ENCODE peak calls at places on chromosomes 2 and 18, in eight cellular contexts. One of them, this sample, is unnamed.

GRCh38 chr2:45836740-45837139 is 185.3 kb downstream of the PRKCE start:
- DNase-seq in glutamatergic neuron: no peak
- DNase-seq in GM12865: peak
- DNase-seq in fibroblast of pulmonary artery: no peak
- DNase-seq in MCF 10A: no peak
- DNase-seq in retinal pigment epithelial cell: no peak
- DNase-seq in HFFc6: no peak
- DNase-seq in B cell: peak
- DNase-seq in this sample: no peak

GRCh38 chr2:176126929-176127768 is 2.4 kb upstream of the HOXD8 start:
- DNase-seq in GM12865: peak
- DNase-seq in retinal pigment epithelial cell: no peak
- DNase-seq in MCF 10A: peak
- DNase-seq in fibroblast of pulmonary artery: peak
- DNase-seq in glutamatergic neuron: peak
- DNase-seq in HFFc6: no peak
- DNase-seq in B cell: peak
- DNase-seq in this sample: peak

GRCh38 chr2:102005989-102006885 is 14.5 kb downstream of the IL1R2 start:
- DNase-seq in HFFc6: peak
- DNase-seq in MCF 10A: peak
- DNase-seq in retinal pigment epithelial cell: peak
- DNase-seq in glutamatergic neuron: peak
- DNase-seq in GM12865: peak
- DNase-seq in B cell: no peak
- DNase-seq in fibroblast of pulmonary artery: peak
- DNase-seq in this sample: peak

GRCh38 chr2:32357545-32358482 is 991 bp downstream of the BIRC6 start:
- DNase-seq in MCF 10A: peak
- DNase-seq in B cell: no peak
- DNase-seq in glutamatergic neuron: peak
- DNase-seq in HFFc6: peak
- DNase-seq in fibroblast of pulmonary artery: peak
- DNase-seq in GM12865: peak
- DNase-seq in retinal pigment epithelial cell: no peak
- DNase-seq in this sample: peak

GRCh38 chr2:33432871-33433270 is 43.6 kb upstream of the RASGRP3 start:
- DNase-seq in retinal pigment epithelial cell: no peak
- DNase-seq in glutamatergic neuron: no peak
- DNase-seq in fibroblast of pulmonary artery: no peak
- DNase-seq in B cell: no peak
- DNase-seq in HFFc6: no peak
- DNase-seq in GM12865: no peak
- DNase-seq in MCF 10A: no peak
- DNase-seq in this sample: no peak

GRCh38 chr2:207747653-207748560 is 21.8 kb downstream of the FZD5 start:
- DNase-seq in glutamatergic neuron: no peak
- DNase-seq in retinal pigment epithelial cell: no peak
- DNase-seq in MCF 10A: no peak
- DNase-seq in HFFc6: no peak
- DNase-seq in fibroblast of pulmonary artery: no peak
- DNase-seq in GM12865: no peak
- DNase-seq in B cell: no peak
- DNase-seq in this sample: no peak

GRCh38 chr2:54908591-54908990 is 141.7 kb downstream of the RTN4 start:
- DNase-seq in B cell: no peak
- DNase-seq in glutamatergic neuron: no peak
- DNase-seq in HFFc6: no peak
- DNase-seq in MCF 10A: no peak
- DNase-seq in retinal pigment epithelial cell: no peak
- DNase-seq in fibroblast of pulmonary artery: no peak
- DNase-seq in GM12865: no peak
- DNase-seq in this sample: peak

GRCh38 chr2:68031546-68032160 is 31.2 kb downstream of the C1D start:
- DNase-seq in glutamatergic neuron: no peak
- DNase-seq in GM12865: peak
- DNase-seq in HFFc6: peak
- DNase-seq in MCF 10A: peak
- DNase-seq in retinal pigment epithelial cell: peak
- DNase-seq in fibroblast of pulmonary artery: peak
- DNase-seq in B cell: peak
- DNase-seq in this sample: peak

GRCh38 chr2:11723061-11723371 is 23.4 kb upstream of the LPIN1 start:
- DNase-seq in GM12865: no peak
- DNase-seq in glutamatergic neuron: no peak
- DNase-seq in retinal pigment epithelial cell: no peak
- DNase-seq in HFFc6: no peak
- DNase-seq in B cell: no peak
- DNase-seq in MCF 10A: no peak
- DNase-seq in fibroblast of pulmonary artery: no peak
- DNase-seq in this sample: no peak

GRCh38 chr2:192245329-192245728 is 50.6 kb upstream of the TMEFF2 start:
- DNase-seq in B cell: no peak
- DNase-seq in GM12865: no peak
- DNase-seq in glutamatergic neuron: no peak
- DNase-seq in MCF 10A: no peak
- DNase-seq in HFFc6: no peak
- DNase-seq in retinal pigment epithelial cell: no peak
- DNase-seq in fibroblast of pulmonary artery: no peak
- DNase-seq in this sample: peak

GRCh38 chr2:228866781-228867180 is 404.3 kb downstream of the PID1 start:
- DNase-seq in retinal pigment epithelial cell: no peak
- DNase-seq in B cell: no peak
- DNase-seq in MCF 10A: no peak
- DNase-seq in GM12865: no peak
- DNase-seq in fibroblast of pulmonary artery: no peak
- DNase-seq in glutamatergic neuron: no peak
- DNase-seq in HFFc6: peak
- DNase-seq in this sample: peak

GRCh38 chr2:134288814-134289213 is 34.9 kb downstream of the MGAT5 start:
- DNase-seq in glutamatergic neuron: no peak
- DNase-seq in MCF 10A: no peak
- DNase-seq in B cell: no peak
- DNase-seq in HFFc6: no peak
- DNase-seq in retinal pigment epithelial cell: no peak
- DNase-seq in GM12865: no peak
- DNase-seq in fibroblast of pulmonary artery: no peak
- DNase-seq in this sample: no peak

GRCh38 chr2:230312638-230313037 is 14.4 kb upstream of the SP140L start:
- DNase-seq in MCF 10A: no peak
- DNase-seq in B cell: no peak
- DNase-seq in fibroblast of pulmonary artery: peak
- DNase-seq in GM12865: no peak
- DNase-seq in retinal pigment epithelial cell: no peak
- DNase-seq in glutamatergic neuron: no peak
- DNase-seq in HFFc6: peak
- DNase-seq in this sample: no peak

GRCh38 chr18:21851327-21851961 is 110.9 kb downstream of the MIB1 start:
- DNase-seq in retinal pigment epithelial cell: no peak
- DNase-seq in GM12865: peak
- DNase-seq in HFFc6: peak
- DNase-seq in B cell: no peak
- DNase-seq in fibroblast of pulmonary artery: peak
- DNase-seq in glutamatergic neuron: no peak
- DNase-seq in MCF 10A: peak
- DNase-seq in this sample: peak

GRCh38 chr2:84846041-84846663 is 34.7 kb downstream of the TRABD2A start:
- DNase-seq in glutamatergic neuron: no peak
- DNase-seq in MCF 10A: no peak
- DNase-seq in GM12865: peak
- DNase-seq in fibroblast of pulmonary artery: peak
- DNase-seq in retinal pigment epithelial cell: peak
- DNase-seq in HFFc6: no peak
- DNase-seq in B cell: no peak
- DNase-seq in this sample: peak

GRCh38 chr2:186612555-186613440 is 22.9 kb downstream of the ITGAV start:
- DNase-seq in HFFc6: no peak
- DNase-seq in fibroblast of pulmonary artery: no peak
- DNase-seq in retinal pigment epithelial cell: no peak
- DNase-seq in MCF 10A: no peak
- DNase-seq in glutamatergic neuron: no peak
- DNase-seq in GM12865: no peak
- DNase-seq in B cell: no peak
- DNase-seq in this sample: no peak

GRCh38 chr18:43590182-43590903 is 313.1 kb upstream of the SYT4 start:
- DNase-seq in GM12865: no peak
- DNase-seq in glutamatergic neuron: peak
- DNase-seq in retinal pigment epithelial cell: no peak
- DNase-seq in HFFc6: no peak
- DNase-seq in MCF 10A: peak
- DNase-seq in B cell: no peak
- DNase-seq in fibroblast of pulmonary artery: no peak
- DNase-seq in this sample: no peak

GRCh38 chr2:30243231-30243630 is 11.9 kb downstream of the LBH start:
- DNase-seq in glutamatergic neuron: no peak
- DNase-seq in fibroblast of pulmonary artery: no peak
- DNase-seq in B cell: no peak
- DNase-seq in retinal pigment epithelial cell: no peak
- DNase-seq in HFFc6: no peak
- DNase-seq in GM12865: no peak
- DNase-seq in MCF 10A: no peak
- DNase-seq in this sample: no peak

DNA sequence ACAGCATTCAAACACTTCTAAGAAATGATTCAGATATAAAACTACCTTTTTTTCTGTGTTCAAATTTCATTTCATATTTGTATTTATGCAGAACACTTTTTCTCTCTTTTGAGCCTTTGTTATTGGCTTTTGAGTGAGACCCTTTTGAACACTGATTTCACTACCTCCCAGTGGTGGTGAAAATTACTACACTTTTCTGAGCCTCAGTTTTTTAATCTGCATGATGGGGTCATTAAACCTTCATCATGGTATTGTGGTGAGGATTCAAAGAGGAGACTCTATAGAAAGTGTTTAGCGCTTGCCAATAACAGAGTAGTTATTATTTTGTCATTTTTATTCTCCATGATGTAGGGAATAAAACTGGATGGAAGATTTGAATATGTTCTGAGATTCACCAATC is 169.8 kb downstream of the THSD7B start:
- DNase-seq in fibroblast of pulmonary artery: no peak
- DNase-seq in retinal pigment epithelial cell: no peak
- DNase-seq in B cell: no peak
- DNase-seq in MCF 10A: no peak
- DNase-seq in HFFc6: no peak
- DNase-seq in glutamatergic neuron: no peak
- DNase-seq in GM12865: no peak
- DNase-seq in this sample: no peak
- TF ChIP-seq CTCF in fibroblast of pulmonary artery: no peak
- TF ChIP-seq CTCF in retinal pigment epithelial cell: no peak
- TF ChIP-seq CTCF in B cell: no peak
- TF ChIP-seq CTCF in MCF 10A: no peak
- TF ChIP-seq CTCF in HFFc6: peak
- TF ChIP-seq CTCF in glutamatergic neuron: peak
- TF ChIP-seq CTCF in GM12865: no peak
- TF ChIP-seq CTCF in this sample: no peak

GRCh38 chr2:224565452-224566035 is 19.6 kb downstream of the CUL3 start:
- DNase-seq in glutamatergic neuron: no peak
- DNase-seq in GM12865: no peak
- DNase-seq in retinal pigment epithelial cell: no peak
- DNase-seq in HFFc6: peak
- DNase-seq in fibroblast of pulmonary artery: no peak
- DNase-seq in B cell: no peak
- DNase-seq in MCF 10A: no peak
- DNase-seq in this sample: no peak
- TF ChIP-seq CTCF in glutamatergic neuron: no peak
- TF ChIP-seq CTCF in GM12865: no peak
- TF ChIP-seq CTCF in retinal pigment epithelial cell: no peak
- TF ChIP-seq CTCF in HFFc6: no peak
- TF ChIP-seq CTCF in fibroblast of pulmonary artery: no peak
- TF ChIP-seq CTCF in B cell: no peak
- TF ChIP-seq CTCF in MCF 10A: no peak
- TF ChIP-seq CTCF in this sample: no peak

GRCh38 chr18:11009869-11010268 is 139.5 kb downstream of the PIEZO2 start:
- DNase-seq in fibroblast of pulmonary artery: no peak
- DNase-seq in glutamatergic neuron: no peak
- DNase-seq in GM12865: no peak
- DNase-seq in retinal pigment epithelial cell: no peak
- DNase-seq in MCF 10A: no peak
- DNase-seq in B cell: no peak
- DNase-seq in HFFc6: no peak
- DNase-seq in this sample: no peak
- TF ChIP-seq CTCF in fibroblast of pulmonary artery: no peak
- TF ChIP-seq CTCF in glutamatergic neuron: no peak
- TF ChIP-seq CTCF in GM12865: no peak
- TF ChIP-seq CTCF in retinal pigment epithelial cell: no peak
- TF ChIP-seq CTCF in MCF 10A: no peak
- TF ChIP-seq CTCF in B cell: no peak
- TF ChIP-seq CTCF in HFFc6: no peak
- TF ChIP-seq CTCF in this sample: no peak

GRCh38 chr2:201984333-201984732 is 49.3 kb upstream of the FZD7 start:
- DNase-seq in glutamatergic neuron: no peak
- DNase-seq in MCF 10A: no peak
- DNase-seq in retinal pigment epithelial cell: no peak
- DNase-seq in fibroblast of pulmonary artery: no peak
- DNase-seq in GM12865: no peak
- DNase-seq in B cell: no peak
- DNase-seq in HFFc6: no peak
- DNase-seq in this sample: no peak

GRCh38 chr2:201985740-201986735 is 47.6 kb upstream of the FZD7 start:
- DNase-seq in retinal pigment epithelial cell: no peak
- DNase-seq in MCF 10A: no peak
- DNase-seq in GM12865: no peak
- DNase-seq in glutamatergic neuron: no peak
- DNase-seq in HFFc6: no peak
- DNase-seq in B cell: no peak
- DNase-seq in fibroblast of pulmonary artery: no peak
- DNase-seq in this sample: no peak

GRCh38 chr2:201987426-201987825 is 46.2 kb upstream of the FZD7 start:
- DNase-seq in B cell: no peak
- DNase-seq in glutamatergic neuron: peak
- DNase-seq in HFFc6: no peak
- DNase-seq in fibroblast of pulmonary artery: no peak
- DNase-seq in MCF 10A: no peak
- DNase-seq in retinal pigment epithelial cell: no peak
- DNase-seq in GM12865: no peak
- DNase-seq in this sample: no peak

GRCh38 chr2:201983174-201983573 is 50.5 kb upstream of the FZD7 start:
- DNase-seq in glutamatergic neuron: peak
- DNase-seq in fibroblast of pulmonary artery: no peak
- DNase-seq in MCF 10A: no peak
- DNase-seq in retinal pigment epithelial cell: no peak
- DNase-seq in B cell: no peak
- DNase-seq in GM12865: no peak
- DNase-seq in HFFc6: no peak
- DNase-seq in this sample: no peak

DNA sequence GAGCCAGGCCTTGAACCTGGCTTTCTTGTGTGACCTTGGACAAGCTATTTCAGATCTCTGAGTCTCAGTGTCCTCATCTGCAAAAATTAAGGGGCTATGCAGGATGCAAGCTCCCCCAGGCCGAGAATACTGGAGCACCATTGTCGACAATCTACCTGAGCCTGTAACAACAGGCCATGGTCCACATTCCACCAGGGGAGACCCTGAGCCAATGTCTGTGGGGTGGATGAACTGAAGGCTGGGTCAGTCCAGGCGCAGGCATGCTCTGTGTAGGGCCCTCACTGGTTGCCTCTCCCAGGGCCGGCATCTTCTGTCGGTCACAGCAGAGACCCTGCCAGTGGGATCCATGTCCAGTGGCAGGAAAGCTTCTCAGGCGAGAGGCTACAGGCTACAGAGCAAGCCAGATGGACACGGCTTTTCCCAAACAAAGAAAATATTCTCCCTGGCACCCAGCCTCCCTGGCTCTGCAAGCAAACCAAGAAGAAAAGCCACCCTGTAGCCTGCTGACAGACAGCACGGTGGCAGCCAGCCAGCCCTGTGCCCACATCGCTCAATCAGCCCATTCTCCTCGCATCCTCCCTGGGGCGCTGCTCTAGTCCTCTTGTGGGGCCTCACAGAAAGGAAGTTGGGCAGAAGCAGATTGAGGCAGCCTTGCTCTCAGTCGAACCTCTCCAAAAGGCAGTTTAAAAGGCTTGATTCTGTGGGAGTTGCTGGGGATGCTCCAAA is 48.7 kb upstream of the FZD7 start:
- DNase-seq in B cell: no peak
- DNase-seq in glutamatergic neuron: no peak
- DNase-seq in MCF 10A: no peak
- DNase-seq in fibroblast of pulmonary artery: no peak
- DNase-seq in retinal pigment epithelial cell: no peak
- DNase-seq in GM12865: peak
- DNase-seq in HFFc6: no peak
- DNase-seq in this sample: no peak
- TF ChIP-seq CTCF in B cell: no peak
- TF ChIP-seq CTCF in glutamatergic neuron: no peak
- TF ChIP-seq CTCF in MCF 10A: no peak
- TF ChIP-seq CTCF in fibroblast of pulmonary artery: no peak
- TF ChIP-seq CTCF in retinal pigment epithelial cell: peak
- TF ChIP-seq CTCF in GM12865: no peak
- TF ChIP-seq CTCF in HFFc6: no peak
- TF ChIP-seq CTCF in this sample: no peak

This sample was measured in fibroblast of villous mesenchyme.